ENCODE peak calls at places on chromosomes 2 and 18, in six cellular contexts. V, U, G, D, P and L are unnamed samples.

GRCh38 chr18:54762386-54762785 is 65.9 kb upstream of the RAB27B start:
- DNase-seq in G (no peak), V (no peak), D (no peak), U (no peak), P (no peak), L (peak; percentile 77)

GRCh38 chr2:144770616-144771230 is 250.8 kb upstream of the ZEB2 start:
- DNase-seq in P (no peak), V (no peak), D (no peak), U (no peak), G (no peak), L (no peak)

GRCh38 chr2:240392948-240393830 is 42.3 kb upstream of the GPC1 start:
- DNase-seq in V (no peak), G (no peak), U (no peak), D (no peak), P (no peak), L (no peak)

GRCh38 chr18:24138281-24138883 is 480 bp upstream of the CABYR start:
- DNase-seq in V (no peak), U (no peak), G (no peak), P (no peak), D (no peak), L (no peak)

GRCh38 chr18:68623342-68623741 is 91.6 kb downstream of the TMX3 start:
- DNase-seq in U (peak; percentile 48), V (peak; percentile 13), P (peak; percentile 47), D (peak; percentile 72), G (no peak), L (peak; percentile 54)

GRCh38 chr2:172726172-172726735 is 9.4 kb upstream of the RAPGEF4 start:
- DNase-seq in U (peak; percentile 43), G (no peak), V (no peak), D (peak; percentile 31), P (peak; percentile 95), L (peak; percentile 18)

GRCh38 chr2:10331033-10331701 is 28.5 kb downstream of the HPCAL1 start:
- DNase-seq in D (peak; percentile 49), U (peak; percentile 81), V (peak; percentile 58), G (peak; percentile 40), P (no peak), L (peak; percentile 92)

GRCh38 chr2:136328396-136328795 is 210.4 kb upstream of the CXCR4 start:
- DNase-seq in U (no peak), P (no peak), V (no peak), G (no peak), D (no peak), L (no peak)

GRCh38 chr2:214542866-214543265 is 132.0 kb downstream of the VWC2L start:
- DNase-seq in U (no peak), G (no peak), D (no peak), P (no peak), V (no peak), L (no peak)

GRCh38 chr2:5777089-5777488 is 84.9 kb downstream of the SOX11 start:
- DNase-seq in V (no peak), D (no peak), U (no peak), P (no peak), G (no peak), L (no peak)

GRCh38 chr2:71779306-71779855 is 326.0 kb downstream of the DYSF start:
- DNase-seq in G (no peak), P (no peak), D (no peak), U (no peak), V (no peak), L (no peak)

GRCh38 chr2:153043385-153043784 is 325.0 kb downstream of the ARL6IP6 start:
- DNase-seq in D (no peak), P (no peak), G (no peak), U (no peak), V (no peak), L (no peak)

GRCh38 chr18:76467371-76468190 is 27.5 kb downstream of the ZNF516 start:
- DNase-seq in D (no peak), V (no peak), P (no peak), G (no peak), U (no peak), L (peak; percentile 95)

GRCh38 chr18:36544036-36544725 is 246.7 kb downstream of the FHOD3 start:
- DNase-seq in V (no peak), U (no peak), D (no peak), G (no peak), P (no peak), L (no peak)

GRCh38 chr2:42964444-42965081 is 172.2 kb upstream of the HAAO start:
- DNase-seq in D (no peak), V (no peak), G (no peak), P (no peak), U (no peak), L (peak; percentile 80)

GRCh38 chr18:10022365-10022764 is 108.5 kb downstream of the VAPA start:
- DNase-seq in P (no peak), G (no peak), U (no peak), V (no peak), D (no peak), L (no peak)

GRCh38 chr2:231713738-231714638 is 5.7 kb downstream of the PTMA start:
- DNase-seq in V (peak; percentile 71), D (peak; percentile 83), U (peak; percentile 93), P (peak; percentile 90), G (peak; percentile 56), L (peak; percentile 95)

GRCh38 chr2:232075080-232075479 is 113.6 kb downstream of the DIS3L2 start:
- DNase-seq in G (no peak), D (no peak), U (peak; percentile 38), V (no peak), P (peak; percentile 8), L (peak; percentile 70)

GRCh38 chr2:6445156-6445555 is 420.6 kb downstream of the CMPK2 start:
- DNase-seq in D (no peak), V (no peak), U (no peak), G (no peak), P (no peak), L (no peak)

GRCh38 chr2:68970566-68970965 is 3.9 kb upstream of the GKN1 start:
- DNase-seq in V (no peak), D (no peak), G (no peak), P (no peak), U (no peak), L (no peak)

GRCh38 chr2:116733699-116734098 is 1080.8 kb upstream of the DDX18 start:
- DNase-seq in P (no peak), V (no peak), U (no peak), D (no peak), G (no peak), L (no peak)

GRCh38 chr2:196851068-196851467 is 41.9 kb upstream of the C2orf66 start:
- DNase-seq in V (no peak), P (no peak), U (no peak), D (no peak), G (no peak), L (no peak)

GRCh38 chr18:63161032-63161727 is 158.4 kb downstream of the BCL2 start:
- DNase-seq in D (no peak), V (no peak), G (peak; percentile 92), P (no peak), U (no peak), L (no peak)

DNA sequence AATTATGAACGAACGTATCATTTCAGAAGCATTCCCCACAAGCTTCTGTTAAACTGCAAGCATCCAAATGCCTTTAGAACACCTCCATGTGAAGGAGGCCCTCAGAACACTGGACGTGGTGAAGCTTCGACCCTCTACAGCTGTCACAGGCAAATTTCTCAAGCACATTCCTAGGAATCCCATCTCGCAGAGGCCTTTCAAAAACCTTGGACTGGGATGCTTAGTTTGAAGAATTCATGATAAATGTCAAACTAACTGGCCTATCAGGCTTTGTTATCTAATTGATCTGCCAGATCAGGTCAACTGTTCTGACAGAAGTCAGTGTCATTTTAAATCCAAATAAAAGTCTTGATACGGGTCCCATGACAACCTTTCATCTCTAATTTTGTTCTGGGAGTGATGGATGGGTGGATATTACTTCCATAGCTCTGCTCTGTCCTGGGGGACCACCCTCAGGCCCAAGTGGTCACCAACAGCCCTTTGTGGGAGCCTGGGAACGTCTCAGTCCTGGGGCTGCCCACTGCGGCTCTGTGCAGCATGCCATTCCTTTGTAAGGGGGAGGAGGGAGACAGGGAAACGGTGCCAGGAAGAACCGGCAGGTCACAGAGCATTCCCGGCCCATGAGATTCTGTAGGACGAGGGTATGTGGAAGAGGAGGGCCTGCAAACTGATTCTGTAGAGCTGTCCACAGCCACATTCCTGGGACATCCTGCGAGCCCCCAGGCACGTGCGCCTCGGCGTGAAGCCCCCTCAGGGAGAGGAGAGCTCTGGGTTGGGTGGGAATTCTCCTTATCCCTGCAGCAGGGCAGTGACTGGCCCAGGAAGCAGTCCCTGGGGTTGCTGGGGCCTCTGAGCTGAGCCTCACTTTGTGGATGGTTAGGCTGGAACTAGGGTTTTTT is 59.2 kb upstream of the PXDN start:
- DNase-seq in U (no peak), V (no peak), D (no peak), P (no peak), G (no peak), L (no peak)
- TF ChIP-seq MAX in U (no peak), V (no peak), D (no peak), P (no peak), G (no peak), L (no peak)

GRCh38 chr2:200147371-200147770 is 159.1 kb upstream of the SPATS2L start:
- DNase-seq in D (no peak), V (no peak), P (no peak), G (no peak), U (no peak), L (no peak)

GRCh38 chr2:200144571-200144970 is 161.9 kb upstream of the SPATS2L start:
- DNase-seq in G (no peak), V (no peak), P (no peak), U (no peak), D (no peak), L (no peak)

GRCh38 chr2:200150411-200151086 is 155.9 kb upstream of the SPATS2L start:
- DNase-seq in U (no peak), P (no peak), V (no peak), D (no peak), G (no peak), L (no peak)

DNA sequence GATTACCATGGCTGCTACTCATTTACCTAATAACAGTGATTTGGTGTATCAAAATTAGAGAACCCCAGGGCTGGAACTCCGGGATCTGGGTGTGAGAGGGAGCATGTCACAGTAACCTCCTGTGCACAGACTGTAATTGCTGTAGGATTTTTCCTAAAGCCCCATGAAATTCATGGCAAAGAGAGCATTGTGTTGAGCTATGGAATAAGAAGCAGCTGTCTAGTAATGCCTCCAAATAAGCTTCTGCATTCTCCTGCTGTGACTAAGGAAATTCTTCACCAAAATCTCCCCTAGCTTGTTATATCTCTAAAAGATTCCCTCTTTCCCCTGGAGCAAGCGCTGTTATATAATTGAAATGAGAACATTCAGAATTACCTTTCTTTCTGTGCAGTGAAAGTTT is 158.1 kb upstream of the SPATS2L start:
- DNase-seq in D (no peak), U (no peak), V (no peak), G (no peak), P (no peak), L (no peak)
- TF ChIP-seq CTCF in D (no peak), U (no peak), V (no peak), G (no peak), P (no peak), L (no peak)

DNA sequence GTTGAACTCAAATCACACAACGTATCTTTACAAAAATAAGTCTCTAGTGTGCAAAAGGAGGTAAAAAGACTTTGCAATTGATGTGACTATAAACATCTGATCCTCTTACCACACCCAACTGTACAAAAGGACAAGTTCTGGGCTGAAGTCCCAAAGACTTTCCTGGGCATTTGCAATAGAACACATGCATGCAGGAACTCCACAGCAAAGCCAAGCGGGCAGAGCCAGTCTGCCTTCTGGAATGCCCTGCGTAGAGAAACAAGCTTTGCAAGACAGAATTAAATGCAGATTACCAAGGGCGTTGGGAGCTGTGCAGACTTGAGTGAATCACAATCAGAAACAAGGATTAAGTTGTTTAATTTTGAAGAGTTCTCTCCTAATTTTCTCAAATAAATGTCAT is 208.4 kb upstream of the ZNF521 start:
- DNase-seq in V (no peak), D (no peak), G (no peak), U (no peak), P (no peak), L (no peak)
- TF ChIP-seq MYC in V (no peak), D (no peak), G (no peak), U (no peak), P (no peak), L (no peak)

GRCh38 chr2:133484106-133484505 is 84.2 kb downstream of the NCKAP5 start:
- DNase-seq in P (no peak), G (no peak), U (no peak), D (no peak), V (no peak), L (no peak)
- TF ChIP-seq MAX in P (no peak), G (no peak), U (no peak), D (no peak), V (no peak), L (no peak)